ENCODE peak calls at places on chromosomes 13 and 19, in five cellular contexts. One of them, this sample, is unnamed. For H3K9me3 and H3K36me3, the result is how much of the 10 kb centered on the place peaks cover.

GRCh38 chr19:15469513-15470297 is 5.4 kb upstream of the RASAL3 start:
- DNase-seq in PC-3: no peak
- DNase-seq in effector memory CD4-positive, alpha-beta T cell: no peak
- DNase-seq in lung: no peak
- DNase-seq in sigmoid colon: no peak
- DNase-seq in this sample: peak

GRCh38 chr13:113002206-113002821 is 33.3 kb downstream of the MCF2L start:
- DNase-seq in PC-3: no peak
- DNase-seq in effector memory CD4-positive, alpha-beta T cell: no peak
- DNase-seq in lung: no peak
- DNase-seq in sigmoid colon: no peak
- DNase-seq in this sample: no peak

GRCh38 chr13:89082623-89083022 is 1411.5 kb downstream of the SLITRK5 start:
- DNase-seq in PC-3: no peak
- DNase-seq in effector memory CD4-positive, alpha-beta T cell: no peak
- DNase-seq in lung: no peak
- DNase-seq in sigmoid colon: no peak
- DNase-seq in this sample: no peak

GRCh38 chr19:10109528-10109927 is 2.0 kb upstream of the P2RY11 start:
- DNase-seq in PC-3: no peak
- DNase-seq in effector memory CD4-positive, alpha-beta T cell: no peak
- DNase-seq in lung: no peak
- DNase-seq in sigmoid colon: no peak
- DNase-seq in this sample: no peak

GRCh38 chr13:110458594-110459365 is 102.7 kb downstream of the RAB20 start:
- DNase-seq in PC-3: no peak
- DNase-seq in effector memory CD4-positive, alpha-beta T cell: no peak
- DNase-seq in lung: no peak
- DNase-seq in sigmoid colon: no peak
- DNase-seq in this sample: no peak

GRCh38 chr13:25683056-25683455 is 311.3 kb downstream of the ATP8A2 start:
- DNase-seq in PC-3: no peak
- DNase-seq in effector memory CD4-positive, alpha-beta T cell: no peak
- DNase-seq in lung: no peak
- DNase-seq in sigmoid colon: no peak
- DNase-seq in this sample: no peak

GRCh38 chr13:32330438-32330837 is 15.1 kb downstream of the BRCA2 start:
- DNase-seq in PC-3: no peak
- DNase-seq in effector memory CD4-positive, alpha-beta T cell: no peak
- DNase-seq in lung: no peak
- DNase-seq in sigmoid colon: no peak
- DNase-seq in this sample: no peak

GRCh38 chr19:3335431-3336350 is 30.7 kb upstream of the NFIC start:
- DNase-seq in PC-3: peak
- DNase-seq in effector memory CD4-positive, alpha-beta T cell: no peak
- DNase-seq in lung: no peak
- DNase-seq in sigmoid colon: peak
- DNase-seq in this sample: no peak

GRCh38 chr13:33799950-33800592 is 17.9 kb upstream of the RFC3 start:
- DNase-seq in PC-3: peak
- DNase-seq in effector memory CD4-positive, alpha-beta T cell: no peak
- DNase-seq in lung: no peak
- DNase-seq in sigmoid colon: no peak
- DNase-seq in this sample: no peak

GRCh38 chr19:14559916-14560775 is 11.7 kb downstream of the NDUFB7 start:
- DNase-seq in PC-3: no peak
- DNase-seq in effector memory CD4-positive, alpha-beta T cell: no peak
- DNase-seq in lung: no peak
- DNase-seq in sigmoid colon: no peak
- DNase-seq in this sample: no peak

GRCh38 chr19:10718205-10719196 is 622 bp downstream of the DNM2 start:
- DNase-seq in PC-3: peak
- DNase-seq in effector memory CD4-positive, alpha-beta T cell: peak
- DNase-seq in lung: peak
- DNase-seq in sigmoid colon: no peak
- DNase-seq in this sample: peak

GRCh38 chr19:19134687-19135158 is 3.6 kb downstream of the TMEM161A start:
- DNase-seq in PC-3: no peak
- DNase-seq in effector memory CD4-positive, alpha-beta T cell: no peak
- DNase-seq in lung: no peak
- DNase-seq in sigmoid colon: no peak
- DNase-seq in this sample: no peak

GRCh38 chr19:18591735-18592385 is 3.3 kb downstream of the REX1BD start:
- DNase-seq in PC-3: no peak
- DNase-seq in effector memory CD4-positive, alpha-beta T cell: no peak
- DNase-seq in lung: no peak
- DNase-seq in sigmoid colon: no peak
- DNase-seq in this sample: no peak

GRCh38 chr13:97780486-97780885 is 173.0 kb upstream of the IPO5 start:
- DNase-seq in PC-3: no peak
- DNase-seq in effector memory CD4-positive, alpha-beta T cell: no peak
- DNase-seq in lung: no peak
- DNase-seq in sigmoid colon: no peak
- DNase-seq in this sample: no peak

GRCh38 chr13:40290758-40291157 is 375.7 kb downstream of the FOXO1 start:
- DNase-seq in PC-3: no peak
- DNase-seq in effector memory CD4-positive, alpha-beta T cell: no peak
- DNase-seq in lung: no peak
- DNase-seq in sigmoid colon: no peak
- DNase-seq in this sample: no peak

GRCh38 chr13:48494874-48495273 is 38.0 kb downstream of the RCBTB2 start:
- DNase-seq in PC-3: no peak
- DNase-seq in effector memory CD4-positive, alpha-beta T cell: no peak
- DNase-seq in lung: no peak
- DNase-seq in sigmoid colon: no peak
- DNase-seq in this sample: no peak

GRCh38 chr19:13986348-13986904 is 19.7 kb downstream of the RFX1 start:
- DNase-seq in PC-3: no peak
- DNase-seq in effector memory CD4-positive, alpha-beta T cell: peak
- DNase-seq in lung: peak
- DNase-seq in sigmoid colon: peak
- DNase-seq in this sample: peak

GRCh38 chr13:33639640-33640080 is 178.3 kb upstream of the RFC3 start:
- DNase-seq in PC-3: peak
- DNase-seq in effector memory CD4-positive, alpha-beta T cell: no peak
- DNase-seq in lung: no peak
- DNase-seq in sigmoid colon: no peak
- DNase-seq in this sample: no peak

GRCh38 chr13:48730971-48731658 is 77.4 kb downstream of the CYSLTR2 start:
- DNase-seq in PC-3: peak
- DNase-seq in effector memory CD4-positive, alpha-beta T cell: no peak
- DNase-seq in lung: no peak
- DNase-seq in sigmoid colon: no peak
- DNase-seq in this sample: no peak

GRCh38 chr19:31135841-31136240 is 213.4 kb downstream of the TSHZ3 start:
- DNase-seq in PC-3: peak
- DNase-seq in effector memory CD4-positive, alpha-beta T cell: no peak
- DNase-seq in lung: no peak
- DNase-seq in sigmoid colon: no peak
- DNase-seq in this sample: no peak

GRCh38 chr19:33488826-33489225 is 32.8 kb downstream of the PEPD start:
- DNase-seq in PC-3: no peak
- DNase-seq in effector memory CD4-positive, alpha-beta T cell: no peak
- DNase-seq in lung: no peak
- DNase-seq in sigmoid colon: peak
- DNase-seq in this sample: no peak

GRCh38 chr13:30375436-30375835 is 46.9 kb upstream of the UBE2L5 start:
- DNase-seq in PC-3: no peak
- DNase-seq in effector memory CD4-positive, alpha-beta T cell: no peak
- DNase-seq in lung: no peak
- DNase-seq in sigmoid colon: no peak
- DNase-seq in this sample: no peak

GRCh38 chr19:32287811-32288227 is 57.6 kb upstream of the ZNF507 start:
- DNase-seq in PC-3: peak
- DNase-seq in effector memory CD4-positive, alpha-beta T cell: no peak
- DNase-seq in lung: peak
- DNase-seq in sigmoid colon: peak
- DNase-seq in this sample: no peak

GRCh38 chr19:38848299-38849146 is 1.3 kb downstream of the HNRNPL start:
- DNase-seq in PC-3: no peak
- DNase-seq in effector memory CD4-positive, alpha-beta T cell: no peak
- DNase-seq in lung: no peak
- DNase-seq in sigmoid colon: no peak
- DNase-seq in this sample: no peak

GRCh38 chr13:32587014-32587773 is 942 bp downstream of the PDS5B start:
- DNase-seq in PC-3: peak
- DNase-seq in effector memory CD4-positive, alpha-beta T cell: peak
- DNase-seq in lung: peak
- DNase-seq in sigmoid colon: peak
- DNase-seq in this sample: peak

DNA sequence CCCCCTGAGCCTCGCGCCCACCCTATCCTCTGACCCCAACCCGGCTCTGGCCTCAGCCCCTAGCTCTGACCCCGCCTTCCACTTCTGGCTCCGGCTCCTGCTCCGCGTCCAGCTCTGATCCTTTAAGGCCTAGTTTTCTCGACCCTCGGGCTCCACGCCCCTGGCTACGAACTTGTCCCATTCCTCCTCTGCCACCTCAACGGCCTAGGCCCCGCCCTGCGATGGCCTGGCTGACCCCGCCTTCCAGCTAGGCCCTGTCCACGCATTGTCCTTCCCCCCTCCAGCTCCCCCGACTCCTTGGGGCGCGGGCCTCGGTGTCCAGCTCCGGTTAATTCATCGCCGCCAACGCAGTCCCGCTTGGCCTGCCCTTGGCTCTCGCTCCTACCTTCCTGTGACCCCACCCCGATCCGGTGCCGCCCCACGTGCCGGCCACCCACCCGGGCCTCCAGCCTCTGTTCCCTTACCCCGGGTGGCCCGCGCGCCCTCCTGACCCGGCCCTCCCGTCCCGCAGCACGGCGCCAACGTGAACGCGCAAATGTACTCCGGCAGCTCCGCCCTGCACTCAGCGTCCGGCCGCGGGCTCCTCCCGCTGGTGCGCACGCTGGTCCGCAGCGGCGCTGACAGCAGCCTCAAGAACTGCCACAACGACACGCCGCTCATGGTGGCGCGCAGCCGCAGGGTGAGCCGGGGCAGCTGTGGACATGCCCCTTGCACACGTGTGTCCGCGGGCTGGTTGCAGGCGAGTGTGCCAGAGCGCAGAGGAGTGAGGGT is 9.4 kb downstream of the BCL3 start:
- DNase-seq in PC-3: no peak
- DNase-seq in effector memory CD4-positive, alpha-beta T cell: no peak
- DNase-seq in lung: peak
- DNase-seq in sigmoid colon: peak
- DNase-seq in this sample: no peak
- H3K9me3 ChIP-seq in PC-3: under half
- H3K9me3 ChIP-seq in effector memory CD4-positive, alpha-beta T cell: under half
- H3K9me3 ChIP-seq in lung: under half
- H3K9me3 ChIP-seq in sigmoid colon: under half
- H3K9me3 ChIP-seq in this sample: under half

GRCh38 chr19:6652214-6653094 is 17.5 kb downstream of the TNFSF14 start:
- DNase-seq in PC-3: no peak
- DNase-seq in effector memory CD4-positive, alpha-beta T cell: no peak
- DNase-seq in lung: no peak
- DNase-seq in sigmoid colon: no peak
- DNase-seq in this sample: no peak
- H3K36me3 ChIP-seq in PC-3: under half
- H3K36me3 ChIP-seq in effector memory CD4-positive, alpha-beta T cell: under half
- H3K36me3 ChIP-seq in lung: under half
- H3K36me3 ChIP-seq in sigmoid colon: under half
- H3K36me3 ChIP-seq in this sample: under half

DNA sequence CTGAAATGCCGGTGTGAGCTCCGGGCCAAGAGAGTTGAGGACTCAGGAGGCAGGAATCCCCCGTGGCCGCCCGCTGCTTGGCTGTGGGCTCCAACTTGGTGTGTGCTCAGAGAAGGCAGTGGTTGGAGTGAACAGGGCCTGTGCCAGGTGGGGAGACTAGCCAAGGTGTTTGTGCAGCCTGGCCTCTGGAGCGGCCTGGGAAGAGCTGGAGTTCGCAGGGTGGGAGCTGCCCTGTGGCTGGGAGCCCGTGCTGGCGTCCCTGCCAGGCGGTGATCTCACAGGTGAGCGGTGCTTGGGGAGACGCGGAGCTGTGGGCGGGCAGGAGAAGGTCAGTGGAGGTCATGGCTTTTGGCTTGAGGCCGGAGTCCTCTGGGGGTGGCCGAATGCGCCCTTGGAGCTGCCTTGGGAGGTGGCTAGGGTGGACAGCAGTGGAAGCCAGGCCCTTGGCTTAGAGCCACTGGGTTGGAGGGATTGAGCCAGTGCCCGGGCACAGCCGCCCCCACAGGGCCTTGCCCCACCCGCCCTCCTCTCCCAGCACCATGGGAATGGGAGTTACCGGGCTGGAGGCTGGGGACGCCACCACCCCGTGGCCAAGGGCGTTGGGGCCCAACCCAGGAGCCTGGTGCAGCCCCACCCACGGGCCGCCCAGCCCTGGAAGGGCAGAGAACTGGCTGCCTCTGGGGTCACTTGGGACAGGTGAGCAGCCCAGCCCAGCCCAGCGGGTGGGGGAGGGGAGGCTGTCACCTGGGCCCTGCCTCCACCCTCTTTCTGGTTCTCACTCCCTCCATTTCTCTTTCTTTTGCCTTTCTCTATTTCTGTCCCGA is 7.1 kb upstream of the CIRBP start:
- DNase-seq in PC-3: peak
- DNase-seq in effector memory CD4-positive, alpha-beta T cell: peak
- DNase-seq in lung: peak
- DNase-seq in sigmoid colon: peak
- DNase-seq in this sample: no peak
- H3K4me3 ChIP-seq in PC-3: peak
- H3K4me3 ChIP-seq in effector memory CD4-positive, alpha-beta T cell: peak
- H3K4me3 ChIP-seq in lung: peak
- H3K4me3 ChIP-seq in sigmoid colon: peak
- H3K4me3 ChIP-seq in this sample: peak

GRCh38 chr19:28609944-28610343 is 603.0 kb downstream of the UQCRFS1 start:
- DNase-seq in PC-3: no peak
- DNase-seq in effector memory CD4-positive, alpha-beta T cell: no peak
- DNase-seq in lung: no peak
- DNase-seq in sigmoid colon: no peak
- DNase-seq in this sample: no peak
- H3K9me3 ChIP-seq in PC-3: under half
- H3K9me3 ChIP-seq in effector memory CD4-positive, alpha-beta T cell: under half
- H3K9me3 ChIP-seq in lung: under half
- H3K9me3 ChIP-seq in sigmoid colon: under half
- H3K9me3 ChIP-seq in this sample: under half

GRCh38 chr19:1918975-1919374 is 13.8 kb downstream of the ADAT3 start:
- DNase-seq in PC-3: no peak
- DNase-seq in effector memory CD4-positive, alpha-beta T cell: no peak
- DNase-seq in lung: no peak
- DNase-seq in sigmoid colon: no peak
- DNase-seq in this sample: no peak
- H3K36me3 ChIP-seq in PC-3: under half
- H3K36me3 ChIP-seq in effector memory CD4-positive, alpha-beta T cell: under half
- H3K36me3 ChIP-seq in lung: under half
- H3K36me3 ChIP-seq in sigmoid colon: under half
- H3K36me3 ChIP-seq in this sample: under half

GRCh38 chr19:58388175-58388526 is 1.1 kb downstream of the RPS5 start:
- DNase-seq in PC-3: no peak
- DNase-seq in effector memory CD4-positive, alpha-beta T cell: no peak
- DNase-seq in lung: no peak
- DNase-seq in sigmoid colon: no peak
- DNase-seq in this sample: no peak
- H3K4me3 ChIP-seq in PC-3: peak
- H3K4me3 ChIP-seq in effector memory CD4-positive, alpha-beta T cell: peak
- H3K4me3 ChIP-seq in lung: peak
- H3K4me3 ChIP-seq in sigmoid colon: peak
- H3K4me3 ChIP-seq in this sample: peak

This sample was measured in CD8-positive, alpha-beta T cell.